ENCODE peak calls at places on chromosome 9, in nine cellular contexts. One of them, this sample, is unnamed. For H3K36me3, the result is how much of the 10 kb centered on the place peaks cover.

GRCh38 chr9:8486095-8486494 is 686.5 kb upstream of the DMAC1 start:
- DNase-seq in astrocyte: peak
- DNase-seq in small intestine: peak
- DNase-seq in psoas muscle: peak
- DNase-seq in left ventricle myocardium inferior: no peak
- DNase-seq in CD8-positive, alpha-beta memory T cell: no peak
- DNase-seq in heart right ventricle: peak
- DNase-seq in endodermal cell: peak
- DNase-seq in effector memory CD4-positive, alpha-beta T cell: no peak
- DNase-seq in this sample: peak

GRCh38 chr9:30075451-30076199 is 2308.8 kb upstream of the ACO1 start:
- DNase-seq in astrocyte: no peak
- DNase-seq in small intestine: no peak
- DNase-seq in psoas muscle: no peak
- DNase-seq in left ventricle myocardium inferior: no peak
- DNase-seq in CD8-positive, alpha-beta memory T cell: no peak
- DNase-seq in heart right ventricle: no peak
- DNase-seq in endodermal cell: no peak
- DNase-seq in effector memory CD4-positive, alpha-beta T cell: no peak
- DNase-seq in this sample: no peak

GRCh38 chr9:94908041-94908563 is 181.6 kb downstream of the AOPEP start:
- DNase-seq in astrocyte: no peak
- DNase-seq in small intestine: no peak
- DNase-seq in psoas muscle: no peak
- DNase-seq in left ventricle myocardium inferior: no peak
- DNase-seq in CD8-positive, alpha-beta memory T cell: no peak
- DNase-seq in heart right ventricle: peak
- DNase-seq in endodermal cell: no peak
- DNase-seq in effector memory CD4-positive, alpha-beta T cell: no peak
- DNase-seq in this sample: no peak

GRCh38 chr9:81363916-81364480 is 325.3 kb downstream of the TLE1 start:
- DNase-seq in astrocyte: peak
- DNase-seq in small intestine: no peak
- DNase-seq in psoas muscle: no peak
- DNase-seq in left ventricle myocardium inferior: no peak
- DNase-seq in CD8-positive, alpha-beta memory T cell: no peak
- DNase-seq in heart right ventricle: no peak
- DNase-seq in endodermal cell: no peak
- DNase-seq in effector memory CD4-positive, alpha-beta T cell: no peak
- DNase-seq in this sample: no peak

GRCh38 chr9:123637940-123638634 is 282.1 kb downstream of the CRB2 start:
- DNase-seq in astrocyte: peak
- DNase-seq in small intestine: peak
- DNase-seq in psoas muscle: no peak
- DNase-seq in left ventricle myocardium inferior: no peak
- DNase-seq in CD8-positive, alpha-beta memory T cell: no peak
- DNase-seq in heart right ventricle: no peak
- DNase-seq in endodermal cell: no peak
- DNase-seq in effector memory CD4-positive, alpha-beta T cell: no peak
- DNase-seq in this sample: no peak

GRCh38 chr9:97491216-97491999 is 10.1 kb upstream of the TMOD1 start:
- DNase-seq in astrocyte: no peak
- DNase-seq in small intestine: no peak
- DNase-seq in psoas muscle: no peak
- DNase-seq in left ventricle myocardium inferior: no peak
- DNase-seq in CD8-positive, alpha-beta memory T cell: no peak
- DNase-seq in heart right ventricle: no peak
- DNase-seq in endodermal cell: no peak
- DNase-seq in effector memory CD4-positive, alpha-beta T cell: no peak
- DNase-seq in this sample: no peak

GRCh38 chr9:95460627-95461164 is 56.1 kb downstream of the PTCH1 start:
- DNase-seq in astrocyte: no peak
- DNase-seq in small intestine: no peak
- DNase-seq in psoas muscle: no peak
- DNase-seq in left ventricle myocardium inferior: no peak
- DNase-seq in CD8-positive, alpha-beta memory T cell: no peak
- DNase-seq in heart right ventricle: no peak
- DNase-seq in endodermal cell: no peak
- DNase-seq in effector memory CD4-positive, alpha-beta T cell: no peak
- DNase-seq in this sample: no peak

GRCh38 chr9:124939944-124940343 is 939 bp downstream of the GOLGA1 start:
- DNase-seq in astrocyte: no peak
- DNase-seq in small intestine: peak
- DNase-seq in psoas muscle: no peak
- DNase-seq in left ventricle myocardium inferior: no peak
- DNase-seq in CD8-positive, alpha-beta memory T cell: no peak
- DNase-seq in heart right ventricle: no peak
- DNase-seq in endodermal cell: no peak
- DNase-seq in effector memory CD4-positive, alpha-beta T cell: no peak
- DNase-seq in this sample: no peak

GRCh38 chr9:35661756-35662350 is 3.1 kb downstream of the ARHGEF39 start:
- DNase-seq in astrocyte: no peak
- DNase-seq in small intestine: no peak
- DNase-seq in psoas muscle: no peak
- DNase-seq in left ventricle myocardium inferior: no peak
- DNase-seq in CD8-positive, alpha-beta memory T cell: peak
- DNase-seq in heart right ventricle: no peak
- DNase-seq in endodermal cell: no peak
- DNase-seq in effector memory CD4-positive, alpha-beta T cell: peak
- DNase-seq in this sample: no peak

GRCh38 chr9:88173378-88173999 is 35.2 kb upstream of the SPATA31C2 start:
- DNase-seq in astrocyte: peak
- DNase-seq in small intestine: peak
- DNase-seq in psoas muscle: no peak
- DNase-seq in left ventricle myocardium inferior: peak
- DNase-seq in CD8-positive, alpha-beta memory T cell: peak
- DNase-seq in heart right ventricle: peak
- DNase-seq in endodermal cell: peak
- DNase-seq in effector memory CD4-positive, alpha-beta T cell: no peak
- DNase-seq in this sample: peak

GRCh38 chr9:125472926-125473701 is 211.5 kb downstream of the GAPVD1 start:
- DNase-seq in astrocyte: peak
- DNase-seq in small intestine: no peak
- DNase-seq in psoas muscle: no peak
- DNase-seq in left ventricle myocardium inferior: peak
- DNase-seq in CD8-positive, alpha-beta memory T cell: no peak
- DNase-seq in heart right ventricle: peak
- DNase-seq in endodermal cell: peak
- DNase-seq in effector memory CD4-positive, alpha-beta T cell: no peak
- DNase-seq in this sample: peak

GRCh38 chr9:33140406-33141360 is 26.5 kb downstream of the B4GALT1 start:
- DNase-seq in astrocyte: no peak
- DNase-seq in small intestine: no peak
- DNase-seq in psoas muscle: no peak
- DNase-seq in left ventricle myocardium inferior: no peak
- DNase-seq in CD8-positive, alpha-beta memory T cell: no peak
- DNase-seq in heart right ventricle: no peak
- DNase-seq in endodermal cell: no peak
- DNase-seq in effector memory CD4-positive, alpha-beta T cell: no peak
- DNase-seq in this sample: peak

GRCh38 chr9:97660345-97660744 is 26.7 kb downstream of the NCBP1 start:
- DNase-seq in astrocyte: no peak
- DNase-seq in small intestine: no peak
- DNase-seq in psoas muscle: no peak
- DNase-seq in left ventricle myocardium inferior: no peak
- DNase-seq in CD8-positive, alpha-beta memory T cell: no peak
- DNase-seq in heart right ventricle: no peak
- DNase-seq in endodermal cell: no peak
- DNase-seq in effector memory CD4-positive, alpha-beta T cell: no peak
- DNase-seq in this sample: no peak

GRCh38 chr9:134317431-134318414 is 8.5 kb upstream of the RXRA start:
- DNase-seq in astrocyte: peak
- DNase-seq in small intestine: no peak
- DNase-seq in psoas muscle: peak
- DNase-seq in left ventricle myocardium inferior: peak
- DNase-seq in CD8-positive, alpha-beta memory T cell: no peak
- DNase-seq in heart right ventricle: no peak
- DNase-seq in endodermal cell: no peak
- DNase-seq in effector memory CD4-positive, alpha-beta T cell: no peak
- DNase-seq in this sample: no peak

GRCh38 chr9:95852059-95853032 is 23.1 kb upstream of the ERCC6L2 start:
- DNase-seq in astrocyte: peak
- DNase-seq in small intestine: no peak
- DNase-seq in psoas muscle: no peak
- DNase-seq in left ventricle myocardium inferior: no peak
- DNase-seq in CD8-positive, alpha-beta memory T cell: no peak
- DNase-seq in heart right ventricle: no peak
- DNase-seq in endodermal cell: no peak
- DNase-seq in effector memory CD4-positive, alpha-beta T cell: no peak
- DNase-seq in this sample: no peak

GRCh38 chr9:89476546-89476945 is 21.4 kb downstream of the SEMA4D start:
- DNase-seq in astrocyte: no peak
- DNase-seq in small intestine: no peak
- DNase-seq in psoas muscle: no peak
- DNase-seq in left ventricle myocardium inferior: no peak
- DNase-seq in CD8-positive, alpha-beta memory T cell: no peak
- DNase-seq in heart right ventricle: no peak
- DNase-seq in endodermal cell: no peak
- DNase-seq in effector memory CD4-positive, alpha-beta T cell: no peak
- DNase-seq in this sample: no peak

DNA sequence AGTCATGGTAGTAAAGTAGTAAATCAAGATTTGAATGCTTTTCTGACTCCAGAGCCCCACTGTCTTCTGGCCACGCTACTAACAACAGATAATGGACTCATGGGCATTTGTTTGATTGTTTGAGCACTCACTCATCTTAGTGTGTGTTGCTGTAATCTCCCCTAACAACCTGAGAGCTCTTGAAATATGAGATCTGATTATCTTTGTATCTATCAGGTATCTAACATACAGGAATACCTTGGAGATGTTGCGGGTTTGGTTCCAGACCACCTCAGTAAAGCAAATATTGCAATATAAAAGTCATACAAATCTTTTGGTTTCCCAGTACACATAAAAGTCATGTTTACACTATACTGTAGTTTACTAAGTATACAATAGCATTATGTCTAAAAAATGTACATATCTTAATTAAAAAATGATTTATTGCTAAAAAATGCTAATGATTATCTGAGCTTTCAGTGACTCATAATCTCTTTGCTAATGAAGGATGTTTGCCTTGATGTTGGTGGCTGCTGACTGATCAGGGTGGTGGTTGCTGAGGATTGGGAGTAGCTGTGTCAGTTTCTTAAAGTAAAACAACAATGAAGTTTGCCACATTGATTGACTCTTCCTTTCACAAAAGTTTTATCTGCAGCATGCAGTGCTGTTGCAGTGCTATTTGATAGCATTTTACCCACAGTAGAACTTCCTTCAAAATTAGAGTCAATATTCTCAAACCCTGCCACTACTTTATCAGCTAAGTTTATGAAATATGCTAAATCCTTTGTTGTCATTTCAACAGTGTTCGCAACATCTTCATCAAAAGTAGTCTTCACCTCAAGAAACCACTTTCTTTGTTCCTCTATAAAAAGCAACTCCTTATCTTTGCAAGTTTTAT is 92.2 kb downstream of the ZNF462 start:
- DNase-seq in astrocyte: no peak
- DNase-seq in small intestine: no peak
- DNase-seq in psoas muscle: no peak
- DNase-seq in left ventricle myocardium inferior: no peak
- DNase-seq in CD8-positive, alpha-beta memory T cell: no peak
- DNase-seq in heart right ventricle: no peak
- DNase-seq in endodermal cell: no peak
- DNase-seq in effector memory CD4-positive, alpha-beta T cell: no peak
- DNase-seq in this sample: no peak
- H3K4me3 ChIP-seq in astrocyte: no peak
- H3K4me3 ChIP-seq in small intestine: no peak
- H3K4me3 ChIP-seq in psoas muscle: no peak
- H3K4me3 ChIP-seq in left ventricle myocardium inferior: no peak
- H3K4me3 ChIP-seq in CD8-positive, alpha-beta memory T cell: no peak
- H3K4me3 ChIP-seq in heart right ventricle: no peak
- H3K4me3 ChIP-seq in endodermal cell: no peak
- H3K4me3 ChIP-seq in effector memory CD4-positive, alpha-beta T cell: no peak
- H3K4me3 ChIP-seq in this sample: no peak

GRCh38 chr9:76490249-76490990 is 31.4 kb downstream of the GCNT1 start:
- DNase-seq in astrocyte: no peak
- DNase-seq in small intestine: no peak
- DNase-seq in psoas muscle: no peak
- DNase-seq in left ventricle myocardium inferior: no peak
- DNase-seq in CD8-positive, alpha-beta memory T cell: no peak
- DNase-seq in heart right ventricle: no peak
- DNase-seq in endodermal cell: no peak
- DNase-seq in effector memory CD4-positive, alpha-beta T cell: no peak
- DNase-seq in this sample: no peak
- H3K36me3 ChIP-seq in astrocyte: under half
- H3K36me3 ChIP-seq in small intestine: under half
- H3K36me3 ChIP-seq in psoas muscle: under half
- H3K36me3 ChIP-seq in left ventricle myocardium inferior: under half
- H3K36me3 ChIP-seq in CD8-positive, alpha-beta memory T cell: under half
- H3K36me3 ChIP-seq in heart right ventricle: under half
- H3K36me3 ChIP-seq in endodermal cell: under half
- H3K36me3 ChIP-seq in effector memory CD4-positive, alpha-beta T cell: under half
- H3K36me3 ChIP-seq in this sample: under half

DNA sequence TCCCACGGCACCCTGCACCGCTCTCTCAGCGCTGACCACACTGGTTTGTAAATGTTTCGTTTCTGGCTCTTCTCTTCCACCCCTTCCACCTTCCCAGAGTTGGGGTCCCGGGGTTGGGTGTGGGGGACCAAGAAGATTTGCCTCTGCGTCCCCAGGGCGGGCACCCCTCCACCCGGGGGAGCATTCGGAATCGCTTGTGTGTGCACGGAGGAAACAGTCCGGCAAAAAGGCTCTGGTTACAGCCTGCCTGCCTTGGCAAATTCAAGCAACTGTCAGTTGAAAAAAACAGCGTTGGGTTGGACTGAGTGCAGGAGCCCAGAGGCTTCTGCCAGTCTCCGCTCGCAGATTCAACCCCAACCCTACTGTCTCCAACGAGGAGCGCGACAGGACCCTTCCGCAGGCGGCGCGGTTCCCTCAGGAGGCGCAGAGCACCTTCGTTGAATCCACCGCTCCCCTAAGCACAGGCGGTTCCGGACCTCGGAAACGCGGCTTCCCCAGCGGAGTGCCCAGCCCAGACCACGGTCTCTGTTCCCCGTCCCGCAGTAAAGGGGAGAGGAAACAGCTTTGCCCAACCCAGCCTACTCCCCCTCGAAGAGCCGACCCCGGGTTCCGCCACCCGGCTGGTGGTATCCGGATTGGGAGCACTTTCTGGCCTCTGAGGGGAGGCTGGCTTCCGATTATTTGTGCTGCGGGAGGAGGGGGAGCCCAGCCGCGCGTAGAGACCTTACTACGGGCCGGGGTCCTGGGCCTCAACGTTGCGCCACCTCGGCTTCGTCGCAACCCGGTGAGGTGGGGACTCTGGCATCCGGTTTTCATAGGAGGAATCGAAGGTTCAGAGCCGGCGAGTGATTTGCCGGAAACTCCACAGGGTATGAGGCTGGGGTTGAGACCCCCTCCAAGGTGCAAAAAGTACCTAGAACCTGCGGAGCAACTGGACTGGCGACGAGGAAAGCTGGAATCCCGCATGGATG is 9.6 kb downstream of the LHX6 start:
- DNase-seq in astrocyte: no peak
- DNase-seq in small intestine: no peak
- DNase-seq in psoas muscle: no peak
- DNase-seq in left ventricle myocardium inferior: no peak
- DNase-seq in CD8-positive, alpha-beta memory T cell: no peak
- DNase-seq in heart right ventricle: no peak
- DNase-seq in endodermal cell: peak
- DNase-seq in effector memory CD4-positive, alpha-beta T cell: no peak
- DNase-seq in this sample: peak
- H3K4me3 ChIP-seq in astrocyte: no peak
- H3K4me3 ChIP-seq in small intestine: no peak
- H3K4me3 ChIP-seq in psoas muscle: peak
- H3K4me3 ChIP-seq in left ventricle myocardium inferior: peak
- H3K4me3 ChIP-seq in CD8-positive, alpha-beta memory T cell: no peak
- H3K4me3 ChIP-seq in heart right ventricle: peak
- H3K4me3 ChIP-seq in endodermal cell: peak
- H3K4me3 ChIP-seq in effector memory CD4-positive, alpha-beta T cell: peak
- H3K4me3 ChIP-seq in this sample: peak

GRCh38 chr9:69066955-69067354 is 31.4 kb downstream of the FXN start:
- DNase-seq in astrocyte: no peak
- DNase-seq in small intestine: no peak
- DNase-seq in psoas muscle: no peak
- DNase-seq in left ventricle myocardium inferior: no peak
- DNase-seq in CD8-positive, alpha-beta memory T cell: no peak
- DNase-seq in heart right ventricle: no peak
- DNase-seq in endodermal cell: peak
- DNase-seq in effector memory CD4-positive, alpha-beta T cell: no peak
- DNase-seq in this sample: peak
- H3K36me3 ChIP-seq in astrocyte: under half
- H3K36me3 ChIP-seq in small intestine: under half
- H3K36me3 ChIP-seq in psoas muscle: under half
- H3K36me3 ChIP-seq in left ventricle myocardium inferior: under half
- H3K36me3 ChIP-seq in CD8-positive, alpha-beta memory T cell: under half
- H3K36me3 ChIP-seq in heart right ventricle: under half
- H3K36me3 ChIP-seq in endodermal cell: under half
- H3K36me3 ChIP-seq in effector memory CD4-positive, alpha-beta T cell: under half
- H3K36me3 ChIP-seq in this sample: under half